ENCODE peak calls at places on chromosomes 1 and 21, in six cellular contexts. T, N, U, M, P and Y are unnamed samples.

GRCh38 chr21:40276001-40276400 is 408.8 kb downstream of the PCP4 start:
- DNase-seq in T (no peak), N (no peak), U (no peak), M (no peak), P (no peak), Y (no peak)

GRCh38 chr1:35305383-35305782 is 36.9 kb downstream of the ZMYM4 start:
- DNase-seq in T (no peak), N (no peak), U (no peak), M (no peak), P (no peak), Y (no peak)

GRCh38 chr1:183734600-183735036 is 70.3 kb upstream of the RGL1 start:
- DNase-seq in T (no peak), N (no peak), U (no peak), M (no peak), P (no peak), Y (no peak)

GRCh38 chr21:22399717-22400520 is 1401.7 kb downstream of the NCAM2 start:
- DNase-seq in T (no peak), N (no peak), U (no peak), M (no peak), P (no peak), Y (no peak)

GRCh38 chr1:233327938-233328660 is 575 bp downstream of the MAP3K21 start:
- DNase-seq in T (peak), N (no peak), U (peak), M (peak), P (no peak), Y (no peak)

GRCh38 chr1:228061411-228062084 is 21.0 kb upstream of the ARF1 start:
- DNase-seq in T (no peak), N (no peak), U (no peak), M (no peak), P (no peak), Y (no peak)

GRCh38 chr1:53619088-53619810 is 119.7 kb downstream of the GLIS1 start:
- DNase-seq in T (no peak), N (no peak), U (no peak), M (no peak), P (no peak), Y (no peak)

GRCh38 chr1:18158731-18159130 is 51.1 kb downstream of the IGSF21 start:
- DNase-seq in T (no peak), N (no peak), U (no peak), M (no peak), P (no peak), Y (no peak)

GRCh38 chr1:155977607-155978324 is 581 bp downstream of the ARHGEF2 start:
- DNase-seq in T (no peak), N (no peak), U (peak), M (peak), P (no peak), Y (no peak)

GRCh38 chr1:117235863-117236465 is 25.2 kb upstream of the VTCN1 start:
- DNase-seq in T (no peak), N (no peak), U (no peak), M (no peak), P (no peak), Y (no peak)

GRCh38 chr21:41639766-41640165 is 127.1 kb downstream of the RIPK4 start:
- DNase-seq in T (no peak), N (no peak), U (no peak), M (no peak), P (no peak), Y (no peak)

GRCh38 chr21:41642399-41642798 is 124.5 kb downstream of the RIPK4 start:
- DNase-seq in T (no peak), N (no peak), U (no peak), M (no peak), P (no peak), Y (peak)

GRCh38 chr21:41641510-41641815 is 125.4 kb downstream of the RIPK4 start:
- DNase-seq in T (no peak), N (no peak), U (no peak), M (no peak), P (no peak), Y (no peak)

GRCh38 chr21:41641821-41642368 is 125.0 kb downstream of the RIPK4 start:
- DNase-seq in T (peak), N (peak), U (no peak), M (no peak), P (no peak), Y (peak)

DNA sequence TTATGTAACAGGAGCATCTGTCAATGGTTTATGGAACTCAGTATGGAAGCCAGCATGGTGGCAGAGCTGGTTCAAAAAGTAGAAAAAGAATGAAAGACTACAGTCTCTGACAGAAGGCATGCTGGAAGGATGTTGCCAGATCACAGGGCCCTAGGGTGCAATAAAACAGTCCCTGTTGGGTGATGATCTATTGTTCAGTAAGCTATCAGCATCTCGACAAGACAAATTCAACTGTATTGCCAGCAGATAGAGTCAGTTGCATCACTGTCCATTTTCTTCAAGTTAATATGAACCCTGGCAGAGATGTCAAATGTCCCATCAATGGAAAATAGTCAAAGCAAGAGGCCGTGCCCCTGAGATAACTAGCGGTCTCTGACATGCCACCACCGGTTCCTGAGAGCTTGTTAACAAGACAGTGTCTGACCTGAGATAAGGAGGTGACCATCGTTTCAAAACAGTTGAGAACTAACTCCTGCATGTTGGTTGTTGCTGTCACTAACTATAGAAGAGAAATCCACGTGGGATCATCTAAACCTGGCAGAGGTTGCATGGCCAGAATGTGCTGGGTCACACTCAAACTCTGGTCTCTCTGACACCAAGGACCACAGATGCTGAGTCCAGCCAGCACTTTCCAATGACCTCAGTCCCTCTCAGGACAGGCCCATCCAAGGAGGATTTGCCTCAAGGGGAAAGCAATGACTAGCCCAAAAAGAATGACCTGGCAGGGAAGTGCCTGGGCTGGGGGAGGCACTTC is 125.9 kb downstream of the RIPK4 start:
- DNase-seq in T (no peak), N (peak), U (no peak), M (no peak), P (no peak), Y (no peak)
- TF ChIP-seq JUN in T (no peak), N (no peak), U (no peak), M (no peak), P (no peak), Y (no peak)

DNA sequence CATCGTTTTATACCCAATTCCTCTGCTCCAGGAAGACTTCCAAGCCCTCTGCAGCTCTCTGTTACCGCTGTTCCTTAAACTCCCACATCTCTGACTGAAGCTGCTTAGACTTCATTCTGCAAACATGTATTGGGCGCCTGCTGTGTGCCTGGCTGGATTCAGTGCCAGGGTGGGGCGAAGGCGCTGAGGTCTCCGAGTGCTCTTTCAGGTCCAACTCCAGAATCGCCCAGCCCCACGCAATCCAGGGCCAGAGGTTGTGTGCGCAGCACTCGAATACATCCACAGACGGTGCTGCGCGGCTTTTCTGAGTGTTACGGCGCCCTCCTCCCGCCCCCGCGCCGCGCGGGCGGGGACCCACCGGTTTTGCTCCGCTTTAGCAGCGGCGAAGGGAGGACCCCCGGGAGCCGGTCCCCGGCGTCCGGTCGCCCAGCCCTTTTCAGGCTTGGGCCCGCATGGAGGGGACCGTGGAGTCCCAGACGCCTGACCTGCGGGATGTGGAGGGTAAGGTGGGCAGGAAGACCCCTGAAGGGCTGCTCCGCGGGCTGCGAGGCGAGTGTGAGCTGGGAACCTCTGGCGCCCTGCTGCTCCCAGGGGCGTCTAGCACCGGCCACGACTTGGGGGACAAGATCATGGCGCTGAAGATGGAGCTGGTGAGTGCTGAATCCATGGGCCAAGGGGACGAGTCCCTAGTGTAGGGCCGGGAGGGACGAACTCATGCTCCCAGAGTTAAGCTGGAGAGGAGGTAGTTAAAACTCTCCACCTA is at the start of gene LURAP1:
- DNase-seq in T (peak), N (no peak), U (peak), M (peak), P (no peak), Y (no peak)
- TF ChIP-seq JUN in T (no peak), N (no peak), U (peak), M (no peak), P (no peak), Y (no peak)

GRCh38 chr1:238484121-238484520 is 593.4 kb upstream of the ZP4 start:
- DNase-seq in T (no peak), N (no peak), U (no peak), M (no peak), P (no peak), Y (no peak)
- TF ChIP-seq JUN in T (no peak), N (no peak), U (no peak), M (no peak), P (no peak), Y (no peak)

GRCh38 chr1:111723091-111723806 is 15.9 kb downstream of the INKA2 start:
- DNase-seq in T (no peak), N (no peak), U (no peak), M (no peak), P (no peak), Y (no peak)

GRCh38 chr1:111719135-111719534 is 20.1 kb downstream of the INKA2 start:
- DNase-seq in T (no peak), N (no peak), U (no peak), M (no peak), P (no peak), Y (no peak)

GRCh38 chr1:111720274-111720976 is 18.8 kb downstream of the INKA2 start:
- DNase-seq in T (no peak), N (no peak), U (no peak), M (no peak), P (no peak), Y (no peak)

GRCh38 chr1:111719561-111720239 is 19.5 kb downstream of the INKA2 start:
- DNase-seq in T (peak), N (no peak), U (no peak), M (no peak), P (no peak), Y (no peak)

DNA sequence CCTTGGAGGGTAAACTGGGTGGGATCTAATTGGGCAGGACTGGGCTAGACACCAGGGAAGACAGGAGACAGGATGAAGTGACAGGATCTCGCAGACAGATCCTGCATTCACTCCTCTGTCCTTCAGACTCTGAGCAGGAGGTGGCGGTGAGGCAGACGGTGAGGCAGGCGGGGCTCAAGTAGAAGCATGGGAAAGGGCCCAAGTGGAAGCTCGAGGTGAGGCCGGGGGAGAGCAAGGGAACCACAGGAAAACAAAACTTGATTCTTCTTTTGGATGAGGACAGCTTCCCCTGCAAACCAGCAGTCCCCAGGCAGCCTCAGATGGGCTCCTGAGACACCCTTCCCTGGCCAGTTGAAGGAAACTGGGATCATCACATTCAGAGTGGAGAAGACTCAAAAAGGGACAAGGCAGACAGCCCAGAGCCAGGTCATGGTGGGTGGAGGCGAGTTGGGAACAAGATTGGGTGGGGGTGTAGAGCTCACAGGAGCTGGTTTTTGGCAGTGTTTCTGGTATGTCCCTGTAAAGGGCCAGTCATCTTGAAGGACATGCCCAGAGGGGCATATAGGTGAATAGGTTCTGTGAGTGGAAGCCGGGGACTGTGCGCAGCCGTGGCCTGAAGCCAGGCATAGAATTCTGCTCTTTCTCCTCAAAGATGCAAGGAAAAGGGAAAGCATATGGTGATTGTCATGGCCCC is 18.1 kb downstream of the INKA2 start:
- DNase-seq in T (no peak), N (no peak), U (no peak), M (no peak), P (no peak), Y (no peak)
- TF ChIP-seq JUN in T (no peak), N (no peak), U (no peak), M (no peak), P (no peak), Y (no peak)

DNA sequence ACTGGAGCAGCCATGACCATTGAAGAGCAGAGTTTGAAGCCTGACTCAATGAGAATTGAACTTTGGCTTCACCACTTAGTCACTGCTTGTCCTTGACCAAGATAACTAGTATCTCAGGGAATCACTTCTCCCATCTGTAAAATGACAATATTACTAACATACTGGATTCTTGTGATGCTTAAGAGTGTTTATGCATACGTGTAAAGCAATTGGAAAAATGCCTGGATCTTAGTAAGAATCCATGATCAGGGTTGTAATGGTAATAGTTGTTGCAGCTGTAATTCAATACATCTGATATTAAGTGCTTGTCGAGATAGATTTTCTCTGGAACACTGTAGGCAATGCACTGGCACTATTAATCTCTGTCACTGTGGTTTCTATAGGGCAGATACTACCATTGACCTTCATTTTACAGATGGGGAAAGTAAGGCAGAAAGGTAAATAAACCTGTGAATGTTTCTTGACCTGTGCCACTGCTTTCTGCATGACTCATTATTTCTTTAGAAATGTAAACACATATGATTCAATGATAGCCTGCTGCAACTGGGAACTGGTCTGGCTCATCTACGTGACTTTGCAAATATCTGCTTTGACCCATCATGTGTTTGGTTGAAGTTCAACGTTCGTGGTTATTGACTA is 662.5 kb downstream of the PLA2G4A start:
- DNase-seq in T (peak), N (peak), U (no peak), M (no peak), P (no peak), Y (peak)
- TF ChIP-seq JUN in T (no peak), N (no peak), U (no peak), M (no peak), P (no peak), Y (no peak)